ENCODE peak calls at places on chromosomes 12 and 14, in seven cellular contexts. One of them, this sample, is unnamed.

GRCh38 chr12:12992418-12993175 is 7.5 kb downstream of the HEBP1 start:
- DNase-seq in NCI-H82: no peak
- DNase-seq in AG04450: peak
- DNase-seq in HuH-7.5: no peak
- DNase-seq in Ammon's horn: peak
- DNase-seq in globus pallidus: no peak
- DNase-seq in SW 1271: peak
- DNase-seq in this sample: peak

GRCh38 chr12:77667101-77667500 is 163.6 kb upstream of the NAV3 start:
- DNase-seq in NCI-H82: no peak
- DNase-seq in AG04450: no peak
- DNase-seq in HuH-7.5: no peak
- DNase-seq in Ammon's horn: no peak
- DNase-seq in globus pallidus: no peak
- DNase-seq in SW 1271: no peak
- DNase-seq in this sample: peak

GRCh38 chr12:22312336-22312735 is 22.2 kb downstream of the ST8SIA1 start:
- DNase-seq in NCI-H82: no peak
- DNase-seq in AG04450: no peak
- DNase-seq in HuH-7.5: no peak
- DNase-seq in Ammon's horn: peak
- DNase-seq in globus pallidus: peak
- DNase-seq in SW 1271: peak
- DNase-seq in this sample: no peak

GRCh38 chr12:50365709-50366406 is 30.6 kb downstream of the FAM186A start:
- DNase-seq in NCI-H82: no peak
- DNase-seq in AG04450: no peak
- DNase-seq in HuH-7.5: no peak
- DNase-seq in Ammon's horn: no peak
- DNase-seq in globus pallidus: no peak
- DNase-seq in SW 1271: no peak
- DNase-seq in this sample: no peak

GRCh38 chr14:61098711-61099110 is 117.7 kb downstream of the SLC38A6 start:
- DNase-seq in NCI-H82: no peak
- DNase-seq in AG04450: no peak
- DNase-seq in HuH-7.5: no peak
- DNase-seq in Ammon's horn: no peak
- DNase-seq in globus pallidus: no peak
- DNase-seq in SW 1271: no peak
- DNase-seq in this sample: no peak

GRCh38 chr12:95220726-95221125 is 3.1 kb downstream of the VEZT start:
- DNase-seq in NCI-H82: no peak
- DNase-seq in AG04450: no peak
- DNase-seq in HuH-7.5: no peak
- DNase-seq in Ammon's horn: no peak
- DNase-seq in globus pallidus: no peak
- DNase-seq in SW 1271: no peak
- DNase-seq in this sample: no peak

GRCh38 chr14:22854963-22855724 is 16.4 kb upstream of the LRP10 start:
- DNase-seq in NCI-H82: no peak
- DNase-seq in AG04450: no peak
- DNase-seq in HuH-7.5: no peak
- DNase-seq in Ammon's horn: no peak
- DNase-seq in globus pallidus: no peak
- DNase-seq in SW 1271: no peak
- DNase-seq in this sample: no peak

GRCh38 chr14:101708853-101709532 is 52.5 kb upstream of the PPP2R5C start:
- DNase-seq in NCI-H82: peak
- DNase-seq in AG04450: no peak
- DNase-seq in HuH-7.5: no peak
- DNase-seq in Ammon's horn: no peak
- DNase-seq in globus pallidus: no peak
- DNase-seq in SW 1271: no peak
- DNase-seq in this sample: no peak

GRCh38 chr14:93133476-93133875 is 17.8 kb upstream of the ITPK1 start:
- DNase-seq in NCI-H82: no peak
- DNase-seq in AG04450: no peak
- DNase-seq in HuH-7.5: no peak
- DNase-seq in Ammon's horn: no peak
- DNase-seq in globus pallidus: no peak
- DNase-seq in SW 1271: no peak
- DNase-seq in this sample: no peak

GRCh38 chr12:27498761-27499160 is 25.2 kb upstream of the PPFIBP1 start:
- DNase-seq in NCI-H82: no peak
- DNase-seq in AG04450: no peak
- DNase-seq in HuH-7.5: no peak
- DNase-seq in Ammon's horn: no peak
- DNase-seq in globus pallidus: no peak
- DNase-seq in SW 1271: no peak
- DNase-seq in this sample: no peak

GRCh38 chr14:42921876-42922275 is 1315.2 kb downstream of the LRFN5 start:
- DNase-seq in NCI-H82: no peak
- DNase-seq in AG04450: no peak
- DNase-seq in HuH-7.5: no peak
- DNase-seq in Ammon's horn: peak
- DNase-seq in globus pallidus: no peak
- DNase-seq in SW 1271: no peak
- DNase-seq in this sample: no peak

GRCh38 chr12:93244514-93245077 is 133.1 kb upstream of the NUDT4 start:
- DNase-seq in NCI-H82: peak
- DNase-seq in AG04450: no peak
- DNase-seq in HuH-7.5: no peak
- DNase-seq in Ammon's horn: no peak
- DNase-seq in globus pallidus: no peak
- DNase-seq in SW 1271: no peak
- DNase-seq in this sample: no peak

GRCh38 chr14:90381011-90381790 is 15.6 kb upstream of the CALM1 start:
- DNase-seq in NCI-H82: peak
- DNase-seq in AG04450: no peak
- DNase-seq in HuH-7.5: no peak
- DNase-seq in Ammon's horn: peak
- DNase-seq in globus pallidus: peak
- DNase-seq in SW 1271: no peak
- DNase-seq in this sample: no peak

GRCh38 chr14:95531473-95531872 is 3.4 kb upstream of the GLRX5 start:
- DNase-seq in NCI-H82: no peak
- DNase-seq in AG04450: peak
- DNase-seq in HuH-7.5: no peak
- DNase-seq in Ammon's horn: no peak
- DNase-seq in globus pallidus: no peak
- DNase-seq in SW 1271: peak
- DNase-seq in this sample: no peak

GRCh38 chr14:63678538-63678937 is 36.9 kb upstream of the WDR89 start:
- DNase-seq in NCI-H82: no peak
- DNase-seq in AG04450: no peak
- DNase-seq in HuH-7.5: no peak
- DNase-seq in Ammon's horn: no peak
- DNase-seq in globus pallidus: no peak
- DNase-seq in SW 1271: no peak
- DNase-seq in this sample: no peak

GRCh38 chr14:68961781-68962584 is 17.1 kb downstream of the ACTN1 start:
- DNase-seq in NCI-H82: no peak
- DNase-seq in AG04450: no peak
- DNase-seq in HuH-7.5: no peak
- DNase-seq in Ammon's horn: peak
- DNase-seq in globus pallidus: no peak
- DNase-seq in SW 1271: no peak
- DNase-seq in this sample: no peak

GRCh38 chr14:37588667-37588955 is 6.4 kb downstream of the FOXA1 start:
- DNase-seq in NCI-H82: no peak
- DNase-seq in AG04450: no peak
- DNase-seq in HuH-7.5: no peak
- DNase-seq in Ammon's horn: no peak
- DNase-seq in globus pallidus: no peak
- DNase-seq in SW 1271: no peak
- DNase-seq in this sample: no peak

GRCh38 chr12:91778938-91779400 is 366.7 kb downstream of the BTG1 start:
- DNase-seq in NCI-H82: no peak
- DNase-seq in AG04450: peak
- DNase-seq in HuH-7.5: no peak
- DNase-seq in Ammon's horn: no peak
- DNase-seq in globus pallidus: peak
- DNase-seq in SW 1271: peak
- DNase-seq in this sample: peak

GRCh38 chr12:20142956-20143355 is 225.4 kb upstream of the PDE3A start:
- DNase-seq in NCI-H82: peak
- DNase-seq in AG04450: no peak
- DNase-seq in HuH-7.5: no peak
- DNase-seq in Ammon's horn: no peak
- DNase-seq in globus pallidus: no peak
- DNase-seq in SW 1271: peak
- DNase-seq in this sample: no peak

GRCh38 chr12:89750821-89751227 is 42.2 kb upstream of the ATP2B1 start:
- DNase-seq in NCI-H82: no peak
- DNase-seq in AG04450: no peak
- DNase-seq in HuH-7.5: no peak
- DNase-seq in Ammon's horn: no peak
- DNase-seq in globus pallidus: no peak
- DNase-seq in SW 1271: no peak
- DNase-seq in this sample: no peak

GRCh38 chr12:49949124-49949845 is 1.3 kb upstream of the AQP2 start:
- DNase-seq in NCI-H82: no peak
- DNase-seq in AG04450: no peak
- DNase-seq in HuH-7.5: no peak
- DNase-seq in Ammon's horn: no peak
- DNase-seq in globus pallidus: no peak
- DNase-seq in SW 1271: no peak
- DNase-seq in this sample: no peak

GRCh38 chr14:99884834-99885648 is 91.8 kb downstream of the EML1 start:
- DNase-seq in NCI-H82: peak
- DNase-seq in AG04450: peak
- DNase-seq in HuH-7.5: peak
- DNase-seq in Ammon's horn: peak
- DNase-seq in globus pallidus: peak
- DNase-seq in SW 1271: peak
- DNase-seq in this sample: peak

This sample was measured in brain pericyte.